ENCODE peak calls at places on chromosome 11, in four cellular contexts. J is NT2/D1, O is HepG2, G is SK-N-SH. S is an unnamed sample.

GRCh38 chr11:121418625-121419114 is 33.4 kb upstream of the SORL1 start:
- DNase-seq in O (no peak), G (no peak), J (no peak), S (no peak)

GRCh38 chr11:12376259-12376971 is 956 bp upstream of the PARVA start:
- DNase-seq in G (no peak), J (no peak), O (no peak), S (no peak)

GRCh38 chr11:110081462-110082233 is 11.5 kb upstream of the ZC3H12C start:
- DNase-seq in J (no peak), G (no peak), O (no peak), S (no peak)

GRCh38 chr11:1931326-1931725 is 11.8 kb downstream of the TNNT3 start:
- DNase-seq in G (peak; percentile 42), O (no peak), J (no peak), S (no peak)

GRCh38 chr11:72939031-72939430 is 124.8 kb downstream of the ATG16L2 start:
- DNase-seq in G (no peak), J (no peak), O (no peak), S (no peak)

GRCh38 chr11:75689861-75690641 is 21.2 kb upstream of the MAP6 start:
- DNase-seq in O (no peak), J (no peak), G (no peak), S (no peak)

GRCh38 chr11:73969991-73970800 is 12.4 kb downstream of the UCP2 start:
- DNase-seq in O (no peak), J (no peak), G (peak; percentile 64), S (no peak)

GRCh38 chr11:1274501-1274900 is 34.9 kb downstream of the TOLLIP start:
- DNase-seq in J (no peak), G (no peak), O (no peak), S (no peak)

GRCh38 chr11:74681686-74682651 is 49.3 kb downstream of the CHRDL2 start:
- DNase-seq in J (no peak), G (no peak), O (no peak), S (no peak)

GRCh38 chr11:75351541-75352416 is at the start of gene ARRB1:
- DNase-seq in O (peak; percentile 90), J (peak; percentile 58), G (peak; percentile 92), S (no peak)

GRCh38 chr11:26297179-26297970 is 34.6 kb upstream of the ANO3 start:
- DNase-seq in J (peak; percentile 18), G (peak; percentile 49), O (peak; percentile 58), S (peak; percentile 2)

GRCh38 chr11:72641900-72642814 is 32.1 kb downstream of the PDE2A start:
- DNase-seq in G (peak; percentile 91), O (no peak), J (no peak), S (no peak)

GRCh38 chr11:20647976-20648565 is 21.3 kb upstream of the NELL1 start:
- DNase-seq in G (peak; percentile 74), J (no peak), O (peak; percentile 50), S (peak; percentile 37)
- TF ChIP-seq YY1 in G (no peak), J (no peak), O (no peak), S (no peak)

GRCh38 chr11:61669417-61669816 is 10.8 kb upstream of the DAGLA start:
- DNase-seq in J (no peak), G (no peak), O (no peak), S (no peak)

GRCh38 chr11:61666684-61667297 is 13.4 kb upstream of the DAGLA start:
- DNase-seq in O (peak; percentile 85), G (no peak), J (no peak), S (no peak)

GRCh38 chr11:61671527-61671926 is 8.7 kb upstream of the DAGLA start:
- DNase-seq in G (no peak), O (peak; percentile 85), J (no peak), S (no peak)

GRCh38 chr11:61667684-61668320 is 12.4 kb upstream of the DAGLA start:
- DNase-seq in G (no peak), J (no peak), O (no peak), S (no peak)

GRCh38 chr11:61670626-61671025 is 9.6 kb upstream of the DAGLA start:
- DNase-seq in J (no peak), O (no peak), G (no peak), S (no peak)
- TF ChIP-seq YY1 in J (no peak), O (no peak), G (no peak), S (no peak)

GRCh38 chr11:91100432-91100831 is 877.6 kb upstream of the CHORDC1 start:
- DNase-seq in J (no peak), O (no peak), G (no peak), S (no peak)
- TF ChIP-seq YY1 in J (no peak), O (no peak), G (no peak), S (no peak)

GRCh38 chr11:128171496-128171895 is 415.9 kb downstream of the ETS1 start:
- DNase-seq in O (no peak), J (no peak), G (no peak), S (no peak)
- TF ChIP-seq YY1 in O (no peak), J (no peak), G (no peak), S (no peak)

GRCh38 chr11:63829823-63830489 is 9.0 kb upstream of the MARK2 start:
- DNase-seq in O (peak; percentile 52), G (peak; percentile 79), J (no peak), S (no peak)
- TF ChIP-seq YY1 in O (no peak), G (no peak), J (no peak), S (no peak)

GRCh38 chr11:32087602-32088001 is 3.3 kb upstream of the RCN1 start:
- DNase-seq in G (no peak), O (no peak), J (no peak), S (no peak)

GRCh38 chr11:32092581-32093170 is 1.8 kb downstream of the RCN1 start:
- DNase-seq in G (no peak), J (no peak), O (peak; percentile 59), S (no peak)

GRCh38 chr11:32088117-32088941 is 2.5 kb upstream of the RCN1 start:
- DNase-seq in J (no peak), G (peak; percentile 17), O (no peak), S (no peak)

GRCh38 chr11:32094931-32095330 is 4.1 kb downstream of the RCN1 start:
- DNase-seq in J (no peak), G (no peak), O (no peak), S (no peak)

DNA sequence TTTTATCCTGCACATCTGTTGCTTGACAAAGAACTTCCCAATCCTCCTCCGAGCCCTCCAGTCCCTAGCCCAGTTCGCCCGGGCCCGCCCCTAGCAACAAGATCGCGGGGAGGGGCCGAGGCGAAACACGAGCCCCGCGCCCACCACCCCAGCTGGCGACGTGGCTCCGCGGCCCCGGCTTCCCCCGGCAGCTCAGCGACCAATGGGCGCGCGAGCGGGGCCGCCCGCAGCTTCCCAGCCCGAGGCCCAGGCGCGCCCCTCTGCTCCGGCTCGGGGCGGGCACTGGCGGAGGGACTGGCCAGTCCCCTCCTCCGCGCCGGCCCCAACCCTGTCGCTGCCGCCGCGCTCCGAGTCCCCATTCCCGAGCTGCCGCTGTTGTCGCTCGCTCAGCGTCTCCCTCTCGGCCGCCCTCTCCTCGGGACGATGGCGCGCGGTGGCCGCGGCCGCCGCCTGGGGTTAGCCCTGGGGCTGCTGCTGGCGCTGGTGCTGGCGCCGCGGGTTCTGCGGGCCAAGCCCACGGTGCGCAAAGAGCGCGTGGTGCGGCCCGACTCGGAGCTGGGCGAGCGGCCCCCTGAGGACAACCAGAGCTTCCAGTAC is at the start of gene RCN1:
- DNase-seq in O (peak; percentile 13), G (peak; percentile 93), J (peak; percentile 52), S (no peak)
- TF ChIP-seq YY1 in O (peak; percentile 22), G (no peak), J (no peak), S (no peak)

S was measured in HCT116.